ENCODE peak calls at places on chromosomes 4 and X, in five cellular contexts. W is uterus, D is psoas muscle, T is prostate gland, B is IMR-90. L is an unnamed sample.

GRCh38 chr4:53122280-53123116 is 243.4 kb downstream of the SCFD2 start:
- DNase-seq in B (no peak), T (no peak), D (no peak), W (no peak), L (no peak)

GRCh38 chr4:3114377-3114776 is 39.9 kb downstream of the HTT start:
- DNase-seq in W (no peak), T (no peak), B (peak), D (no peak), L (no peak)

GRCh38 chr4:53459548-53459947 is 82.1 kb downstream of the FIP1L1 start:
- DNase-seq in T (no peak), B (peak), W (no peak), D (no peak), L (peak)

GRCh38 chrX:109967151-109967550 is 35.8 kb upstream of the TMEM164 start:
- DNase-seq in W (no peak), T (no peak), D (no peak), B (peak), L (no peak)

GRCh38 chr4:16745009-16745408 is 153.4 kb downstream of the LDB2 start:
- DNase-seq in T (no peak), W (peak), B (peak), D (no peak), L (peak)

GRCh38 chrX:13048265-13048664 is 3.8 kb upstream of the FAM9C start:
- DNase-seq in T (no peak), W (no peak), D (no peak), B (peak), L (peak)

GRCh38 chr4:142844782-142845181 is 1.3 kb downstream of the INPP4B start:
- DNase-seq in T (no peak), B (no peak), W (no peak), D (no peak), L (peak)

GRCh38 chr4:108840426-108840975 is 77.6 kb upstream of the ETNPPL start:
- DNase-seq in T (no peak), W (no peak), D (no peak), B (no peak), L (no peak)

GRCh38 chr4:153792007-153792892 is 3.4 kb upstream of the SFRP2 start:
- DNase-seq in D (peak), W (peak), B (no peak), T (no peak), L (peak)

GRCh38 chr4:7971881-7972500 is 32.3 kb upstream of the AFAP1 start:
- DNase-seq in T (no peak), D (no peak), W (no peak), B (no peak), L (no peak)

GRCh38 chr4:114277690-114278089 is 298.2 kb upstream of the ARSJ start:
- DNase-seq in T (no peak), D (no peak), B (peak), W (no peak), L (no peak)

GRCh38 chr4:87851332-87851731 is 18.6 kb downstream of the MEPE start:
- DNase-seq in W (no peak), B (no peak), D (no peak), T (no peak), L (no peak)

GRCh38 chr4:39754309-39754708 is 56.4 kb downstream of the UBE2K start:
- DNase-seq in D (no peak), W (no peak), B (no peak), T (no peak), L (no peak)

GRCh38 chr4:23365086-23365485 is 524.8 kb downstream of the PPARGC1A start:
- DNase-seq in W (no peak), T (no peak), D (no peak), B (no peak), L (no peak)

GRCh38 chr4:118313098-118313497 is 39.7 kb downstream of the PRSS12 start:
- DNase-seq in B (peak), T (no peak), D (no peak), W (no peak), L (no peak)

GRCh38 chrX:107996124-107996523 is 14.0 kb upstream of the TEX13B start:
- DNase-seq in B (no peak), T (no peak), W (no peak), D (no peak), L (no peak)

GRCh38 chrX:156002517-156002916 is 5.0 kb downstream of the IL9R start:
- DNase-seq in T (no peak), W (no peak), D (no peak), B (no peak), L (no peak)

GRCh38 chrX:123835661-123836371 is 24.0 kb upstream of the XIAP start:
- DNase-seq in D (no peak), W (no peak), T (no peak), B (peak), L (peak)

GRCh38 chr4:23789765-23790164 is 100.1 kb downstream of the PPARGC1A start:
- DNase-seq in W (peak), D (peak), B (peak), T (no peak), L (peak)

GRCh38 chr4:74996996-74997395 is 64.1 kb downstream of the PARM1 start:
- DNase-seq in T (no peak), W (no peak), B (no peak), D (no peak), L (no peak)

GRCh38 chrX:102580891-102581290 is 18.4 kb upstream of the ARMCX5 start:
- DNase-seq in B (no peak), W (no peak), D (no peak), T (no peak), L (no peak)

GRCh38 chr4:5051210-5051691 is at the start of gene STK32B:
- DNase-seq in B (peak), T (peak), W (peak), D (peak), L (peak)

GRCh38 chrX:16601885-16602284 is 48.1 kb upstream of the S100G start:
- DNase-seq in W (no peak), T (no peak), D (peak), B (no peak), L (no peak)

GRCh38 chr4:67436742-67437141 is 108.6 kb downstream of the CENPC start:
- DNase-seq in D (no peak), W (no peak), T (no peak), B (peak), L (peak)

GRCh38 chrX:46686003-46686645 is 72.8 kb downstream of the SLC9A7 start:
- DNase-seq in W (peak), B (peak), D (no peak), T (peak), L (peak)

GRCh38 chr4:56656346-56656643 is 24.8 kb downstream of the HOPX start:
- DNase-seq in W (peak), B (no peak), T (no peak), D (peak), L (no peak)

GRCh38 chr4:169142390-169142789 is 128.4 kb downstream of the SH3RF1 start:
- DNase-seq in W (no peak), B (peak), D (no peak), T (no peak), L (peak)

GRCh38 chr4:26930964-26931363 is 70.3 kb downstream of the STIM2 start:
- DNase-seq in T (no peak), W (no peak), D (no peak), B (no peak), L (no peak)

GRCh38 chrX:118614150-118614549 is 113.3 kb upstream of the IL13RA1 start:
- DNase-seq in D (no peak), B (no peak), T (no peak), W (no peak), L (no peak)

GRCh38 chr4:33696066-33696465 is 2548.2 kb downstream of the ARAP2 start:
- DNase-seq in B (no peak), T (no peak), W (no peak), D (no peak), L (peak)

GRCh38 chrX:9853307-9853706 is 67.1 kb downstream of the SHROOM2 start:
- DNase-seq in W (no peak), T (no peak), D (no peak), B (no peak), L (no peak)

GRCh38 chrX:40086569-40087335 is 11.0 kb downstream of the BCOR start:
- DNase-seq in B (peak), W (no peak), T (peak), D (no peak), L (peak)

GRCh38 chrX:55111578-55112254 is 22.9 kb downstream of the PAGE2 start:
- DNase-seq in W (no peak), B (no peak), T (no peak), D (no peak), L (no peak)

GRCh38 chrX:106286053-106286650 is 118.0 kb downstream of the PWWP3B start:
- DNase-seq in B (no peak), W (no peak), T (no peak), D (no peak), L (peak)

GRCh38 chr4:40547446-40548132 is 82.1 kb downstream of the RBM47 start:
- DNase-seq in D (no peak), T (no peak), W (no peak), B (no peak), L (no peak)

GRCh38 chrX:110384490-110384889 is 25.8 kb downstream of the RTL9 start:
- DNase-seq in T (no peak), D (no peak), W (no peak), B (peak), L (peak)

GRCh38 chr4:25421819-25422511 is 44.9 kb downstream of the ANAPC4 start:
- DNase-seq in B (no peak), D (no peak), W (no peak), T (no peak), L (peak)

DNA sequence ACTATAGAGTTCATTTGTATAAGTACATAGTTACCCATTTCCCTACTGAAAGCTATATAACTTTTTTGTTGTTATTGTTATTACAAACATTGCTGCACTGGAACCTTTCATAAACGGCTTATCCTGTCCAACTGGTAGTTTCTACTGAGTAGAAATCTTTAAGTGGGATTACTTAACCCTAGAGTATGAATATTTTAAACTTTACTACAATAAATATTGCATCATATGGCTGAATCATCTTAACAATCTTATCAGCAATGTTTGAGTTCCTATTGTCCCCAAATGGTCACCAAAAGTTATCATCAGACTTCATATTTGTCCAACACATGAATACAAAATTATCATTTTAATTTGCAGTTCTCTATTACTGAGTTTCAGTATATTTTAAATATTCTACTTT is 40.5 kb downstream of the LCORL start:
- DNase-seq in D (no peak), T (no peak), B (peak), W (no peak), L (peak)
- TF ChIP-seq CTCF in D (no peak), T (no peak), B (no peak), W (no peak), L (no peak)

GRCh38 chr4:152486414-152487389 is 49.2 kb downstream of the FBXW7 start:
- DNase-seq in B (no peak), W (no peak), D (no peak), T (no peak), L (peak)
- H3K4me3 ChIP-seq in B (no peak), W (no peak), D (no peak), T (no peak), L (no peak)

GRCh38 chr4:128452415-128452814 is 164.8 kb upstream of the PGRMC2 start:
- DNase-seq in T (no peak), B (no peak), D (no peak), W (no peak), L (no peak)

GRCh38 chr4:128455076-128455345 is 167.4 kb upstream of the PGRMC2 start:
- DNase-seq in W (no peak), D (no peak), B (no peak), T (no peak), L (no peak)

GRCh38 chr4:128455480-128455879 is 167.9 kb upstream of the PGRMC2 start:
- DNase-seq in B (no peak), T (no peak), W (no peak), D (no peak), L (no peak)

GRCh38 chr4:128451270-128451905 is 163.8 kb upstream of the PGRMC2 start:
- DNase-seq in B (no peak), T (no peak), W (no peak), D (no peak), L (no peak)

DNA sequence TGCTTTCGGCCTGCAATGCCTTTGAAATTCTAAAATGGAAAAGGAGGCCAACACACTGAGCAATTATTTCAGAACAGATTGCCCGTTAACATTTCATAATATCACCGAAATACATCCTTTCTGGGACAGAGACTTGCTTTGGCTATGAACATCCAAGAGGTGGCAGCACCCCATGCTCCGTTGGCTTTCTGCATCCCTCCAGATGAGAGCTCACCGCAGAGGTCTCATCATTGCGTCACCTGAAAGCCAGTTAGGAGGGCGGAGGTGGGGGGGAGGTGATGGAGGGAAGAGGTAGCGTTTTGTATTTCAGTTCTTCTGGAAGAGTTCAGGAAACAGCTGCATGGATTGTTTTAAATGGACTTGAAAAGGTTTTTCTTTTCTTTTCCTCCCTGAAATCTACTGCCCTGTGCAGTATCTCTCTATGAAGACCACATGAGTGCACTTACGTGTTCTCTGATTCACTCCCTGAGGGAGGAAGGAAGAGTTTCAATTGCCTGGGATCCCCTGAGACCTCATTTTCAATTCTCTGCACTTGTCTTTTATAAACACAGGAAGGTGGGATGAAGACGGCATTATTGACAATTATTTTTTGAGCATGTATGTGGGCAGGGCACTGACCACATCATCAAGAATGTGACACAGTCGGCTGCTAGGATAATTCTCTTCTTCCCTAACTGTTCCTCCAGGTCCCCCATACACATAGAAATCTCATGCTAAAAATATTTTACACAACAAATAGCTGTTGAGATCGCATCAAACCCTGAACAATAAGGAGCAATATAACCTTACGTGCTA is 166.9 kb upstream of the PGRMC2 start:
- DNase-seq in W (peak), B (peak), T (peak), D (peak), L (peak)
- TF ChIP-seq CTCF in W (peak), B (peak), T (peak), D (peak), L (peak)

DNA sequence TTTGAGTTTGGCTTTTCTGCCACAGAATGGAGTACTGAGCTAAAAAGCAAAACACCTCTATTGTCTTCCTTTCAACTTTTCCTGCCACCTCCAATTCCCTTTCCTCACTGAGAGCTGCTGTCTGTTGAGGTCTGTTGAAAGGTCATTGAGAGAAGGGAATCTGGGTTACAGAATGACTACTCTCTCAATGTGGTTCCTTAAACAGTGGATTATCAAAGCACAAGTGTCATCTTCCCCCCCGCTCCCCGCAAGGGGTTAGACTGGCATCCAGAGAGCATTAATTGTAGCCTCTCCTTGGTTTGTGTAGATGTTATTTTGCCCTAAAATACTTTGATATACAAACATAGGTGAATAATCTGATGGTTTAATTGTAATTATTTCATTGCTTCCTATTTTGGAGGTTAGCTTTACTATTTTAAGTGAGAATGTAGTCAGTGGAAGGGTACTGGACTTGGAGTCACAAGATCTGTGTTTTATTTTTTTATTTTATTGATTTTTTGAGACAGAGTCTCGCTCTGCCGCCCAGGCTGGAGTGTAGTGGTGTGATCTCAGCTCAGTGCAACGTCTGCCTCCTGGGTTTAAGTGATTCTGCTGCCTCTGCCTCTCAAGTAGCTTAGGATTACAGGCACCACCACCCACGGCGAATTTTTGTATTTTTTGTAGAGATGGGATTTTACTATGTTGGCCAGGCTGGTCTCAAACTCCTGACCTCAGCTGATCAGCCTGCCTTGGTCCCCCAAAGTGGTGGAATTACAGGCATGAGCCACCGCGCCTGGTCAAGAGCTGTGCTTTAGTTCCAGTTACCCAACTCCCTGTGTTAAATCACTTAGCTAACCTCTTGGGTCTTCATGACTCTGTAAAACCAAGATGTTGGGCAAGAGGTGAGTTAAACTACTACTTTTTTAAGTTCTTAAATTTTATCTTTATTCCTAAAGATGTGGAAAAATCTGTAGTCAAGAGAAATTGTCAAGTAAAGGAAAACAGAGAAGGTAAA is 11.0 kb downstream of the USP9X start:
- DNase-seq in W (no peak), D (no peak), T (no peak), B (no peak), L (peak)
- H3K4me3 ChIP-seq in W (no peak), D (no peak), T (no peak), B (no peak), L (no peak)

L was measured in fibroblast of villous mesenchyme.